ENCODE peak calls at places on chromosomes 16 and 17, in four cellular contexts. One of them, this sample, is unnamed.

GRCh38 chr17:66900126-66901010 is 64.1 kb upstream of the CACNG4 start:
- DNase-seq in GM23338: no peak
- DNase-seq in neural progenitor cell: no peak
- DNase-seq in MM.1S: peak
- DNase-seq in this sample: peak

GRCh38 chr16:3488801-3489200 is 6.5 kb downstream of the C16orf90 start:
- DNase-seq in GM23338: no peak
- DNase-seq in neural progenitor cell: no peak
- DNase-seq in MM.1S: no peak
- DNase-seq in this sample: no peak

GRCh38 chr17:51888823-51889222 is 269.7 kb downstream of the CA10 start:
- DNase-seq in GM23338: no peak
- DNase-seq in neural progenitor cell: no peak
- DNase-seq in MM.1S: no peak
- DNase-seq in this sample: no peak

GRCh38 chr17:56785396-56785795 is 48.3 kb downstream of the C17orf67 start:
- DNase-seq in GM23338: no peak
- DNase-seq in neural progenitor cell: no peak
- DNase-seq in MM.1S: no peak
- DNase-seq in this sample: no peak

GRCh38 chr16:81823111-81823510 is 44.0 kb downstream of the PLCG2 start:
- DNase-seq in GM23338: no peak
- DNase-seq in neural progenitor cell: no peak
- DNase-seq in MM.1S: peak
- DNase-seq in this sample: peak

GRCh38 chr17:81309859-81310839 is 15.0 kb upstream of the SLC38A10 start:
- DNase-seq in GM23338: no peak
- DNase-seq in neural progenitor cell: no peak
- DNase-seq in MM.1S: no peak
- DNase-seq in this sample: no peak

GRCh38 chr16:69311533-69312388 is 611 bp downstream of the VPS4A start:
- DNase-seq in GM23338: peak
- DNase-seq in neural progenitor cell: peak
- DNase-seq in MM.1S: peak
- DNase-seq in this sample: peak

GRCh38 chr16:23362460-23363317 is 60.6 kb downstream of the SCNN1B start:
- DNase-seq in GM23338: no peak
- DNase-seq in neural progenitor cell: no peak
- DNase-seq in MM.1S: no peak
- DNase-seq in this sample: no peak

GRCh38 chr16:15073101-15073500 is 17.2 kb upstream of the NTAN1 start:
- DNase-seq in GM23338: no peak
- DNase-seq in neural progenitor cell: no peak
- DNase-seq in MM.1S: no peak
- DNase-seq in this sample: no peak

GRCh38 chr17:79019631-79020584 is 4.1 kb upstream of the C1QTNF1 start:
- DNase-seq in GM23338: peak
- DNase-seq in neural progenitor cell: peak
- DNase-seq in MM.1S: peak
- DNase-seq in this sample: peak

GRCh38 chr17:80119271-80119791 is 17.9 kb downstream of the GAA start:
- DNase-seq in GM23338: no peak
- DNase-seq in neural progenitor cell: no peak
- DNase-seq in MM.1S: no peak
- DNase-seq in this sample: no peak

GRCh38 chr17:55768946-55769624 is 18.2 kb downstream of the PCTP start:
- DNase-seq in GM23338: no peak
- DNase-seq in neural progenitor cell: no peak
- DNase-seq in MM.1S: no peak
- DNase-seq in this sample: no peak

GRCh38 chr17:73956595-73957465 is 246.6 kb upstream of the RPL38 start:
- DNase-seq in GM23338: peak
- DNase-seq in neural progenitor cell: peak
- DNase-seq in MM.1S: peak
- DNase-seq in this sample: peak

GRCh38 chr16:30142672-30143346 is 19.8 kb upstream of the MAPK3 start:
- DNase-seq in GM23338: peak
- DNase-seq in neural progenitor cell: peak
- DNase-seq in MM.1S: peak
- DNase-seq in this sample: peak
- TF ChIP-seq CTCF in GM23338: no peak
- TF ChIP-seq CTCF in neural progenitor cell: peak
- TF ChIP-seq CTCF in MM.1S: peak
- TF ChIP-seq CTCF in this sample: peak

DNA sequence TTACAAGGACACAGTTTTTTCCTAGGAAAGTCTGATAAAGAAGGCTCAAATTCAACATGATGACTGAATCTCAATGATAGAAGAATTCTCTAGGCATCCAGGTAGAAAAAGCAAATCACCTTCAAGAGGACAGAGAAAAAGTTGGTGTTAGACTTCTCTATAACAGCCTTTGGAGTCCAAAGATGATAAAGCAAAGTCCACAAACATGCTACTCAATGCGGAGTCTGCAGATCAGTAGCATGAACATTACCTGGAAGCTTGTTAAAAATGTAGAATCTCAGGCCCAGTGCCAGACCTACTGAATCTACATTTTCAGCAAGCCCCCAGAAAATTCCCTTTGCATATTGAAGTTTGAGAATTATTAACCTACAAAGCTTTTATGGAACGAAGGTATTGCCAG is 41.4 kb upstream of the MAP2K6 start:
- DNase-seq in GM23338: no peak
- DNase-seq in neural progenitor cell: no peak
- DNase-seq in MM.1S: no peak
- DNase-seq in this sample: no peak
- H3K4me2 ChIP-seq in GM23338: no peak
- H3K4me2 ChIP-seq in neural progenitor cell: no peak
- H3K4me2 ChIP-seq in MM.1S: no peak
- H3K4me2 ChIP-seq in this sample: no peak

GRCh38 chr16:85290626-85291301 is 178.5 kb upstream of the CIBAR2 start:
- DNase-seq in GM23338: no peak
- DNase-seq in neural progenitor cell: no peak
- DNase-seq in MM.1S: no peak
- DNase-seq in this sample: no peak

GRCh38 chr16:85289760-85290625 is 177.7 kb upstream of the CIBAR2 start:
- DNase-seq in GM23338: no peak
- DNase-seq in neural progenitor cell: no peak
- DNase-seq in MM.1S: no peak
- DNase-seq in this sample: no peak

GRCh38 chr16:85288869-85289660 is 176.8 kb upstream of the CIBAR2 start:
- DNase-seq in GM23338: no peak
- DNase-seq in neural progenitor cell: no peak
- DNase-seq in MM.1S: no peak
- DNase-seq in this sample: no peak

GRCh38 chr16:85293899-85294642 is 181.8 kb upstream of the CIBAR2 start:
- DNase-seq in GM23338: no peak
- DNase-seq in neural progenitor cell: no peak
- DNase-seq in MM.1S: no peak
- DNase-seq in this sample: no peak

DNA sequence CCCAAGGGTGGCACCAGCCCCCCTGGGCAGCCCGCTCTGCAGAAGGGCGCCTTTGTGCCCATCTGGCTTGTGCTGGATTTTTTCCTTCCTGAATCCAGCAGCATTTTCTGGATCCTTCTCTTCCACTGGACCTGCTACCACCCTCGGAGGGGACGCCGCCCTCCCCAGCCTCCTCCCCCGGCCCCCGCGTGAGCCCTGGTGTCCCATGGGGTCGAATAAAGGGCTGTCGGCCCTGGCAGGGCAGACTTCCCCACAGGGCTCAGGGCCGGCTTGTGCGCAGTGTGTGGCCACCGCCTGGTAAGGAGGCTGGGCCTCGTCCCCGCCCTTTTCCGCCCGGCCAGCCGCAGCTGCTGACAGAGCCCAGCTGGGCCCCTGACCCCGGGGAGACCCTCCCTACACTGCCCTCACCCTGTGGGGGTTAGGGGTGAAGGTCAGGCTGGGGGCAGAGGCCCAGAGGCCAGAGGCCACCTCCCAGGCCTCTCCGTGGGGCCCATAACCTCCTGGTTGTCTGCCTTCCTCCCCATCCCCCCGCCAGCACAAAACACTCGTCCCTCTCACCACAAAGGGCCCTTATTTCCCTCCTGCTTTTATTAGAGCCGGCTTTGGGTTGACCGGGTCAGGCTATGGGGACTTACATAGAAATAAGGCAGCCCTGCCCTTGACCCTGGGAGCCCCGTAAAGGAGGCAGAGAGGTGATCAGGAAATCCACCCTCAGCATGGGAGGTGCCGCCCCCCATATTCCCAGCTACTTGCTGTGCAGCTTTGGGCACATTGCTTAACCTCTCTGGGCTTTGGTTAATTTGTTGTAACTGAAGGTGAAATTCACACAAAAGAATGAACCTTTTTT is 179.3 kb upstream of the CIBAR2 start:
- DNase-seq in GM23338: no peak
- DNase-seq in neural progenitor cell: peak
- DNase-seq in MM.1S: no peak
- DNase-seq in this sample: no peak
- TF ChIP-seq EZH2phosphoT487 in GM23338: no peak
- TF ChIP-seq EZH2phosphoT487 in neural progenitor cell: no peak
- TF ChIP-seq EZH2phosphoT487 in MM.1S: no peak
- TF ChIP-seq EZH2phosphoT487 in this sample: no peak

GRCh38 chr17:59858167-59858790 is 34.5 kb downstream of the TUBD1 start:
- DNase-seq in GM23338: no peak
- DNase-seq in neural progenitor cell: no peak
- DNase-seq in MM.1S: no peak
- DNase-seq in this sample: no peak

GRCh38 chr17:59848778-59849177 is 44.0 kb downstream of the TUBD1 start:
- DNase-seq in GM23338: no peak
- DNase-seq in neural progenitor cell: no peak
- DNase-seq in MM.1S: peak
- DNase-seq in this sample: no peak

GRCh38 chr17:59856859-59857794 is 35.6 kb downstream of the TUBD1 start:
- DNase-seq in GM23338: peak
- DNase-seq in neural progenitor cell: no peak
- DNase-seq in MM.1S: no peak
- DNase-seq in this sample: no peak

GRCh38 chr17:59851431-59852375 is 41.0 kb downstream of the TUBD1 start:
- DNase-seq in GM23338: no peak
- DNase-seq in neural progenitor cell: no peak
- DNase-seq in MM.1S: no peak
- DNase-seq in this sample: no peak

GRCh38 chr17:59853168-59853918 is 39.4 kb downstream of the TUBD1 start:
- DNase-seq in GM23338: peak
- DNase-seq in neural progenitor cell: peak
- DNase-seq in MM.1S: peak
- DNase-seq in this sample: peak
- TF ChIP-seq CTCF in GM23338: peak
- TF ChIP-seq CTCF in neural progenitor cell: peak
- TF ChIP-seq CTCF in MM.1S: peak
- TF ChIP-seq CTCF in this sample: peak

GRCh38 chr17:27547301-27547683 is 83.7 kb upstream of the LGALS9 start:
- DNase-seq in GM23338: no peak
- DNase-seq in neural progenitor cell: no peak
- DNase-seq in MM.1S: no peak
- DNase-seq in this sample: no peak
- H3K4me2 ChIP-seq in GM23338: no peak
- H3K4me2 ChIP-seq in neural progenitor cell: no peak
- H3K4me2 ChIP-seq in MM.1S: no peak
- H3K4me2 ChIP-seq in this sample: no peak

GRCh38 chr17:31653710-31654109 is 205.3 kb downstream of the COPRS start:
- DNase-seq in GM23338: no peak
- DNase-seq in neural progenitor cell: no peak
- DNase-seq in MM.1S: no peak
- DNase-seq in this sample: no peak
- TF ChIP-seq EZH2phosphoT487 in GM23338: no peak
- TF ChIP-seq EZH2phosphoT487 in neural progenitor cell: no peak
- TF ChIP-seq EZH2phosphoT487 in MM.1S: no peak
- TF ChIP-seq EZH2phosphoT487 in this sample: no peak

DNA sequence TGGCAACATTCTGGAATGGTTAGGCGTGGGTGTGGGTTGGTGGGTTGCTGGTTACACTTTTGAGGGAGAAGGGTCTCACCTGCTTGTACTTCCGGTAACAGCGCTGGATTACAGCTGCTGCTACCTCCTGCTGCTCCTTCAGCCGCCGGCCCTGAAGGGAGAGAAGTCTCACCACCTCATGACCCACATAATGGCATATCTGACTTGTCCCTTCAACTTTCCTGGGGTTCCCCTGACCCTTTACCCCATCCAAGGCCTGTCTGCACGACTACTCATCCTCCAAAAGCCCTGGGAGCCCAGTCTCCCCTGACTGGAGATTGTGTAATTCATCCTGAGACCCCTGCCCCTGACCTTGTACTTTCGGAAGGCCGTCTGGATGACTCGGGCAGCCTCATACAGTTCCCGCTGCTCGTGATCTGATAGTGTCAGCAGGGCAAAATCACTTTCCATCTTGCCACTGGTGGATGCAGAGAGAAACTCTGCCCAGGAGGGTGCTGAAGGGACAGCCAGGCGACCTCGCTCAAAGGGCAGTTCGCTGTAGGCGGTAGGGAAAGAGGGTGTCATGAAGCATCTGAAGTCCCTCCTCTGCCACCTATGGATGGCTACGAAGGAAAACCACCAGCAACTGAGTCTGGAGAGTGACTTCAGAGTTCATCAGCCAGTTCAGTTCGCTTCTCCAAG is 2.1 kb upstream of the SPAG7 start:
- DNase-seq in GM23338: no peak
- DNase-seq in neural progenitor cell: no peak
- DNase-seq in MM.1S: no peak
- DNase-seq in this sample: no peak
- TF ChIP-seq CTCF in GM23338: no peak
- TF ChIP-seq CTCF in neural progenitor cell: no peak
- TF ChIP-seq CTCF in MM.1S: no peak
- TF ChIP-seq CTCF in this sample: no peak